ENCODE peak calls at places on chromosomes 3 and 15, in nine cellular contexts. Y is CD4-positive, alpha-beta T cell; F is dorsolateral prefrontal cortex; V is WERI-Rb-1; U is psoas muscle; K is cardiac muscle cell; X is WTC11; M is GM06990; S is upper lobe of left lung. L is an unnamed sample.

GRCh38 chr15:81264072-81264857 is 59.7 kb downstream of the STARD5 start:
- DNase-seq in Y (no peak), F (no peak), V (no peak), U (no peak), K (no peak), X (no peak), M (no peak), S (no peak), L (no peak)

GRCh38 chr3:4983739-4984510 is 4.7 kb downstream of the BHLHE40 start:
- DNase-seq in Y (peak; percentile 45), F (no peak), V (no peak), U (peak; percentile 61), K (no peak), X (no peak), M (peak; percentile 87), S (peak; percentile 58), L (peak; percentile 88)

GRCh38 chr15:64740361-64741170 is 34.8 kb downstream of the RBPMS2 start:
- DNase-seq in Y (no peak), F (no peak), V (peak; percentile 28), U (peak; percentile 31), K (no peak), X (no peak), M (no peak), S (peak; percentile 65), L (no peak)

GRCh38 chr3:141367038-141367730 is 1.1 kb upstream of the ZBTB38 start:
- DNase-seq in Y (no peak), F (no peak), V (no peak), U (peak; percentile 68), K (no peak), X (no peak), M (no peak), S (no peak), L (no peak)

GRCh38 chr3:168273917-168274316 is 178.2 kb upstream of the GOLIM4 start:
- DNase-seq in Y (no peak), F (no peak), V (no peak), U (no peak), K (no peak), X (no peak), M (peak; percentile 22), S (no peak), L (no peak)

GRCh38 chr3:9673082-9673481 is 23.8 kb downstream of the MTMR14 start:
- DNase-seq in Y (no peak), F (no peak), V (no peak), U (no peak), K (no peak), X (no peak), M (no peak), S (no peak), L (no peak)

GRCh38 chr3:99562138-99562537 is 76.3 kb upstream of the COL8A1 start:
- DNase-seq in Y (no peak), F (no peak), V (no peak), U (no peak), K (peak; percentile 64), X (peak; percentile 56), M (no peak), S (no peak), L (no peak)

GRCh38 chr3:113979916-113980315 is 32.1 kb downstream of the ZDHHC23 start:
- DNase-seq in Y (no peak), F (no peak), V (no peak), U (no peak), K (no peak), X (no peak), M (no peak), S (no peak), L (no peak)

GRCh38 chr3:184239710-184240109 is 9.1 kb downstream of the ALG3 start:
- DNase-seq in Y (no peak), F (no peak), V (no peak), U (no peak), K (no peak), X (no peak), M (no peak), S (no peak), L (no peak)

GRCh38 chr3:188284455-188285212 is 130.7 kb downstream of the LPP start:
- DNase-seq in Y (no peak), F (no peak), V (no peak), U (no peak), K (no peak), X (no peak), M (no peak), S (no peak), L (no peak)

GRCh38 chr15:78841307-78841706 is 30.0 kb upstream of the ADAMTS7 start:
- DNase-seq in Y (no peak), F (no peak), V (no peak), U (no peak), K (no peak), X (no peak), M (no peak), S (no peak), L (no peak)

GRCh38 chr15:51403072-51403878 is 61.8 kb downstream of the GLDN start:
- DNase-seq in Y (no peak), F (no peak), V (no peak), U (no peak), K (peak; percentile 54), X (no peak), M (no peak), S (no peak), L (no peak)

GRCh38 chr15:74610302-74610951 is 5.2 kb upstream of the CLK3 start:
- DNase-seq in Y (no peak), F (no peak), V (no peak), U (no peak), K (peak; percentile 22), X (no peak), M (no peak), S (no peak), L (no peak)

GRCh38 chr15:65085207-65085753 is 8.7 kb downstream of the KBTBD13 start:
- DNase-seq in Y (no peak), F (no peak), V (no peak), U (no peak), K (no peak), X (no peak), M (no peak), S (peak; percentile 66), L (no peak)

DNA sequence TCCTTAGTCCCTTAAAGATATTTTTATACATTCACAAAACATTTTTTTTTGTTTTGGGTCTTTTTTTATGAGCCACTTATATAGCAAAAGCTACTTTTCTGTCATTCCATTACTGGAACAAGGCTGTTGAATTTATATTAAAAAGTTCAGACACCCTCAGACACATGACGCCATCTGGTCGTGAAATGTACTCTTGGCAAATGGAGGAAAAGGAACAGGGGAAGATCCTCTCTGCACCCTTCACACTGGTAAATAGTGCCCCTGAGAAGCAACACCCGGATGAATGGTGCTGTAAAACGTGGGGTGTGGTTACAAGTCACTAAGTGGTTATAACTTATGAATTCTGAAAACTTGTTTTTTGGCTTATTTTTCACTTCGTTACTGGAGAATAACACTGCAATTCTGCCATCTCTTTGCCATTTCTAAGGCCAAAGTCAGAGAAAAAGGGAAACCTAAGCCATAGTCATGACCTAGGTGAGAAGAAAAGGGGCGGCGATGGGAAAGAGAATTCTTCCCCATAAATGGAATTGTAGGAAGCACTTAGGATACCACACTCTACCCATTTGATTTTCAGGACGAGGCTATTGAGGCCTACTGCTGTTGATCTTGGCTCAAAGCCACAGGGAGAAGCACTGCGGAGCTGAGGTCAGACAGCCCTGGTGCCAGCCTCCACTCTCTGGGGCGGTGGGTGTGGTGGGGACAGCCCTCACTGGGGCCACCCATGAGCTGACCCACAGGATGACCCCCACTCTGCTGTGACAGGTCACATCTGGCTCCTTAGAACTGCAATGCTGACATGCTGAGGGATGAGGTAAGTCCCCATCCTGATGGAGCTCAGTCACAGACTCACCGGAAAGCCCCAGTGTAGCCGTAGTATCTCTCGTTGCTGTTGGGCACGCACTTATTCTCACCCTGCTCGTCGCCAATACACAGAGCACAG is 21.8 kb downstream of the LTF start:
- DNase-seq in Y (no peak), F (no peak), V (peak; percentile 24), U (no peak), K (no peak), X (no peak), M (no peak), S (no peak), L (peak; percentile 54)
- TF ChIP-seq CTCF in Y (no peak), F (peak; percentile 86), V (peak; percentile 37), U (no peak), K (no peak), X (peak; percentile 16), M (no peak), S (peak; percentile 74), L (peak; percentile 88)

DNA sequence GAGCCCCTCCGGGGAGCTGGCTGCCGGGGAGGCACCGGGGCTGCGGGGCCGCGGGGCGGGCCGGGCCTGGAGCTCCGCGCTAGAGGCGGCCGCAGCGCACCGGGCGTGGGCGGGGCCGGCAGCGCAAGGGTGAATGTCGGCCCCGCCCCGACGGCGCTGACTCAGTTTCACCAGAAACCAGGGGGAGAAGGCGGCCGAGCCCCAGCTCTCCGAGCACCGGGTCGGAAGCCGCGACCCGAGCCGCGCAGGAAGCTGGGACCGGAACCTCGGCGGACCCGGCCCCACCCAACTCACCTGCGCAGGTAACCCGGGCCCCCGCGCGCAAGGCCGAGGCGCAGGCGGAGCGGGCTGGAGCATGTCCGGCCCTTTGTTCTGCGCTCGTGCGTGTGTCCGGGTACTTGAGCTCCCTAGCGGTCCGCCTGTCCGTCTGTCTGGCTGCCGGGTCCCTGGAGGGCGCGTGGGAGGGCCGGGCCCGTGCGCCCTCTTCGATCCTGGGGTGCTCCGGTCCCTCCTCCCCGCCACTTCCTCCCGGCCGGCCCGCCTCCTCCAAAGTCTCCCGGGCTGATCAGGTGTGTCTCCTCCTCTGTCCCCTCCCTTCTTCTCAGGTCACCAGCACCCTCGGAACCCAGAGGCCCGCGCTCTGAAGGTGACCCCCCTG is at the start of gene SPINT1:
- DNase-seq in Y (peak; percentile 6), F (no peak), V (no peak), U (no peak), K (peak; percentile 35), X (peak; percentile 63), M (peak; percentile 64), S (peak; percentile 80), L (no peak)
- TF ChIP-seq CTCF in Y (no peak), F (no peak), V (no peak), U (no peak), K (no peak), X (no peak), M (no peak), S (no peak), L (no peak)

GRCh38 chr3:194065119-194065392 is 70.9 kb upstream of the HES1 start:
- DNase-seq in Y (no peak), F (no peak), V (no peak), U (no peak), K (no peak), X (no peak), M (no peak), S (no peak), L (no peak)
- TF ChIP-seq CTCF in Y (no peak), F (no peak), V (no peak), U (peak; percentile 15), K (no peak), X (no peak), M (no peak), S (no peak), L (no peak)

DNA sequence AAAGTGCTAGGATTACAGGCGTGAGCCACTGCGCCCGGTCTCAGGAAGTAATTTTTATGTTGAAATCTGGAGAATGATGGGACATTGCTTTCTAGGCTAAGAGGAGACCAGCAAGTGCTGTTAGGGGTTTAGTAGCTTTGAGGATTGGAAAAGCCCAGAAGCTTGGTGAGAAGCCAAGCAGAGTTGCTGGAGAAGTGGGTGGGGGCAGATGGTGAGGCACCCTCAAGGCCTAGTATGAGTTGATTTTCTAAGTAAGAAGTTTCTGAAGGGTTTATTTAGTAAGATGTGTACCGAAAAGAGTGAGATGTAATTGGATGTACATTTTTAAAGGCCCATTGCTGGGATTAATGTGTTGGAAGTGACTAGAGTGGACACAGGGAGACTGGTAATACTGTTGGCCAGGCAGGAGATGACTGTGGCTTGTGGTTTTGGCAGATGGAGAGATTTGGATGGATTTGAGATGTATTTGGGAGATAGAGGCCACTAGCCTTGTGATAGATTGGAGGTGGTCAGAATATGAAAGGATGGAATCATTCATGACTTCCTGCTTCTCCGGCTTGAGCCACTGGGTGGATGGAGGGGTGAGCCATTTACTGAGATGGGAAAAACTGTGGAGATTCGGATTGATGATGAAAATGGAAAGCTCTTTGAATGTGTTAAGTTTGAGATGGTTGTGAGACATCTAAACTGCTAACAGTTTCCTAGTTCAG is 2.3 kb downstream of the LRRC28 start:
- DNase-seq in Y (no peak), F (no peak), V (no peak), U (no peak), K (no peak), X (no peak), M (no peak), S (no peak), L (no peak)
- TF ChIP-seq CTCF in Y (no peak), F (no peak), V (no peak), U (no peak), K (no peak), X (no peak), M (no peak), S (no peak), L (no peak)

L was measured in CD14-positive monocyte.